ENCODE peak calls at places on chromosomes 5 and 9, in eight cellular contexts. R is heart left ventricle; D is CD4-positive, CD25-positive, alpha-beta regulatory T cell; Y is activated gamma-delta T cell treated with Interleukin-2 at 50 U/mL for 16 hours; M is H4; Q is fibroblast of the aortic adventitia; L is NCI-H1048; T is GM04504. U is an unnamed sample.

GRCh38 chr5:154166901-154167791 is 23.4 kb upstream of the GALNT10 start:
- DNase-seq in T (no peak), L (no peak), M (no peak), R (no peak), D (no peak), Y (no peak), Q (no peak), U (no peak)

GRCh38 chr5:14268738-14269137 is 125.6 kb downstream of the TRIO start:
- DNase-seq in M (peak; percentile 35), D (no peak), L (no peak), Q (peak; percentile 68), T (no peak), R (peak; percentile 55), Y (no peak), U (no peak)

GRCh38 chr9:76107487-76107886 is 217.0 kb downstream of the PCSK5 start:
- DNase-seq in D (no peak), M (peak; percentile 27), Q (peak; percentile 83), Y (no peak), R (no peak), L (no peak), T (no peak), U (no peak)

GRCh38 chr9:35756743-35757526 is 2.9 kb upstream of the MSMP start:
- DNase-seq in L (no peak), Q (no peak), R (peak; percentile 85), D (peak; percentile 60), Y (peak; percentile 47), M (peak; percentile 63), T (no peak), U (no peak)

GRCh38 chr5:147081256-147081872 is 153.5 kb upstream of the STK32A start:
- DNase-seq in D (no peak), Y (no peak), R (no peak), M (no peak), L (no peak), T (no peak), Q (no peak), U (no peak)

GRCh38 chr9:74643303-74643933 is 146.3 kb downstream of the RORB start:
- DNase-seq in L (no peak), Q (no peak), Y (no peak), T (no peak), R (no peak), M (no peak), D (no peak), U (no peak)

GRCh38 chr5:65923339-65923738 is 3.0 kb upstream of the ERBIN start:
- DNase-seq in M (no peak), D (no peak), L (no peak), Y (no peak), T (no peak), R (no peak), Q (no peak), U (no peak)

GRCh38 chr9:110015759-110016158 is 192.2 kb downstream of the C9orf152 start:
- DNase-seq in D (no peak), M (peak; percentile 63), T (peak; percentile 18), Q (peak; percentile 55), R (no peak), L (no peak), Y (no peak), U (peak; percentile 1)

GRCh38 chr9:90060256-90060655 is 455.4 kb downstream of the GADD45G start:
- DNase-seq in R (no peak), L (no peak), Q (no peak), D (no peak), M (no peak), T (no peak), Y (no peak), U (no peak)

GRCh38 chr5:168314735-168315411 is 23.4 kb downstream of the WWC1 start:
- DNase-seq in T (peak; percentile 64), R (no peak), D (no peak), Q (peak; percentile 93), Y (no peak), L (no peak), M (peak; percentile 58), U (no peak)

GRCh38 chr9:26880262-26880661 is 12.3 kb downstream of the CAAP1 start:
- DNase-seq in Y (no peak), Q (no peak), L (no peak), R (no peak), D (no peak), T (no peak), M (no peak), U (no peak)

GRCh38 chr9:135394131-135394530 is 85.5 kb upstream of the PPP1R26 start:
- DNase-seq in R (no peak), D (no peak), Y (no peak), M (no peak), Q (no peak), T (no peak), L (no peak), U (no peak)